ENCODE peak calls at places on chromosomes 7 and 10, in four cellular contexts. One of them, this sample, is unnamed.

GRCh38 chr10:33022090-33022489 is 64.1 kb upstream of the ITGB1 start:
- DNase-seq in HCT116: no peak
- DNase-seq in HepG2: no peak
- DNase-seq in K562: no peak
- DNase-seq in this sample: no peak

GRCh38 chr10:100654835-100655759 is 90.3 kb upstream of the PAX2 start:
- DNase-seq in HepG2: no peak
- DNase-seq in K562: no peak
- DNase-seq in HCT116: no peak
- DNase-seq in this sample: no peak

GRCh38 chr7:25860882-25861228 is 291.1 kb upstream of the NFE2L3 start:
- DNase-seq in HCT116: no peak
- DNase-seq in K562: no peak
- DNase-seq in HepG2: no peak
- DNase-seq in this sample: no peak

GRCh38 chr7:141651417-141651816 is 50.5 kb downstream of the DENND11 start:
- DNase-seq in HCT116: no peak
- DNase-seq in K562: no peak
- DNase-seq in HepG2: no peak
- DNase-seq in this sample: no peak

GRCh38 chr10:71975087-71975890 is 11.1 kb downstream of the CHST3 start:
- DNase-seq in HepG2: no peak
- DNase-seq in K562: no peak
- DNase-seq in HCT116: no peak
- DNase-seq in this sample: no peak

GRCh38 chr7:17009007-17009719 is 127.4 kb upstream of the AGR3 start:
- DNase-seq in HepG2: peak
- DNase-seq in HCT116: peak
- DNase-seq in K562: no peak
- DNase-seq in this sample: no peak

GRCh38 chr7:136588216-136588615 is 280.2 kb upstream of the CHRM2 start:
- DNase-seq in HepG2: no peak
- DNase-seq in HCT116: no peak
- DNase-seq in K562: no peak
- DNase-seq in this sample: no peak

GRCh38 chr10:100506596-100507356 is 12.9 kb downstream of the SEC31B start:
- DNase-seq in K562: no peak
- DNase-seq in HepG2: no peak
- DNase-seq in HCT116: no peak
- DNase-seq in this sample: no peak

GRCh38 chr7:130942211-130942964 is 208.4 kb upstream of the KLF14 start:
- DNase-seq in HCT116: no peak
- DNase-seq in HepG2: peak
- DNase-seq in K562: peak
- DNase-seq in this sample: peak

GRCh38 chr10:94103902-94104301 is 110.2 kb downstream of the PLCE1 start:
- DNase-seq in HepG2: no peak
- DNase-seq in K562: no peak
- DNase-seq in HCT116: no peak
- DNase-seq in this sample: no peak

GRCh38 chr7:86964973-86965726 is 94.3 kb downstream of the ELAPOR2 start:
- DNase-seq in K562: no peak
- DNase-seq in HepG2: no peak
- DNase-seq in HCT116: no peak
- DNase-seq in this sample: no peak

GRCh38 chr7:94449151-94449725 is 54.5 kb downstream of the COL1A2 start:
- DNase-seq in HCT116: peak
- DNase-seq in HepG2: peak
- DNase-seq in K562: peak
- DNase-seq in this sample: no peak

GRCh38 chr10:18144928-18145327 is 4.7 kb downstream of the CACNB2 start:
- DNase-seq in K562: no peak
- DNase-seq in HepG2: no peak
- DNase-seq in HCT116: no peak
- DNase-seq in this sample: no peak

GRCh38 chr10:43100366-43100765 is 23.5 kb downstream of the RET start:
- DNase-seq in HepG2: no peak
- DNase-seq in HCT116: no peak
- DNase-seq in K562: no peak
- DNase-seq in this sample: no peak

GRCh38 chr10:56383806-56384205 is 22.7 kb upstream of the ZWINT start:
- DNase-seq in HepG2: no peak
- DNase-seq in K562: no peak
- DNase-seq in HCT116: no peak
- DNase-seq in this sample: no peak
- TF ChIP-seq POLR2AphosphoS5 in HepG2: no peak
- TF ChIP-seq POLR2AphosphoS5 in K562: no peak
- TF ChIP-seq POLR2AphosphoS5 in HCT116: no peak
- TF ChIP-seq POLR2AphosphoS5 in this sample: no peak

DNA sequence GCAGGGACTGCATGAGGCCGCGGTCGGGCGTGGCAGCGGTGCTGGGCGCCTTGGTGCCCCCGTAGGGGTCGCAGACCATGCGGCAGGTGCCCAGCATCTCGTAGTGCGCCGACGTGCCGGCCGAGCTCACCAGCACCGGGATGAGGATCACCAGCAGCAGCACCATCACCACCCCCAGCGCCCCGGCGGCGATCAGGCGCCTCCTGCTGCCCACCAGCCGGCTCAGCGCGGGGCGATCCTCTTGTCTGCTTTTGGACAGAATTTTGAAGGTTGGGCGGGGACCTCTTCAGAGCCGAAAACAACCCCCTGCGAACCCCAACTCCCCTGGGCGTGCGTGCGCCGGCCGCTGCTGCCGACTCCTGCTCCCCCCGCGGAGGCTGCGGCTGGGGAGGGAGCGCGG is 779 bp downstream of the C1QL3 start:
- DNase-seq in K562: no peak
- DNase-seq in HCT116: no peak
- DNase-seq in HepG2: no peak
- DNase-seq in this sample: no peak
- TF ChIP-seq TCF7L2 in K562: no peak
- TF ChIP-seq TCF7L2 in HCT116: no peak
- TF ChIP-seq TCF7L2 in HepG2: no peak
- TF ChIP-seq TCF7L2 in this sample: no peak

GRCh38 chr10:113111900-113112853 is 162.1 kb downstream of the TCF7L2 start:
- DNase-seq in K562: no peak
- DNase-seq in HepG2: peak
- DNase-seq in HCT116: no peak
- DNase-seq in this sample: no peak
- H3K27ac ChIP-seq in K562: no peak
- H3K27ac ChIP-seq in HepG2: peak
- H3K27ac ChIP-seq in HCT116: no peak
- H3K27ac ChIP-seq in this sample: peak

GRCh38 chr10:58268454-58268945 is 462 bp upstream of the CISD1 start:
- DNase-seq in HCT116: no peak
- DNase-seq in HepG2: no peak
- DNase-seq in K562: no peak
- DNase-seq in this sample: no peak

GRCh38 chr10:58266003-58266825 is 1.5 kb downstream of the IPMK start:
- DNase-seq in HCT116: no peak
- DNase-seq in K562: peak
- DNase-seq in HepG2: peak
- DNase-seq in this sample: peak

GRCh38 chr10:58268946-58269831 is at the start of gene CISD1:
- DNase-seq in HepG2: peak
- DNase-seq in HCT116: peak
- DNase-seq in K562: peak
- DNase-seq in this sample: peak

GRCh38 chr10:58267713-58268453 is at the start of gene IPMK:
- DNase-seq in HepG2: peak
- DNase-seq in HCT116: peak
- DNase-seq in K562: peak
- DNase-seq in this sample: peak

GRCh38 chr10:58266826-58267712 is 625 bp downstream of the IPMK start:
- DNase-seq in K562: peak
- DNase-seq in HCT116: no peak
- DNase-seq in HepG2: peak
- DNase-seq in this sample: peak
- TF ChIP-seq POLR2AphosphoS5 in K562: no peak
- TF ChIP-seq POLR2AphosphoS5 in HCT116: no peak
- TF ChIP-seq POLR2AphosphoS5 in HepG2: no peak
- TF ChIP-seq POLR2AphosphoS5 in this sample: no peak

DNA sequence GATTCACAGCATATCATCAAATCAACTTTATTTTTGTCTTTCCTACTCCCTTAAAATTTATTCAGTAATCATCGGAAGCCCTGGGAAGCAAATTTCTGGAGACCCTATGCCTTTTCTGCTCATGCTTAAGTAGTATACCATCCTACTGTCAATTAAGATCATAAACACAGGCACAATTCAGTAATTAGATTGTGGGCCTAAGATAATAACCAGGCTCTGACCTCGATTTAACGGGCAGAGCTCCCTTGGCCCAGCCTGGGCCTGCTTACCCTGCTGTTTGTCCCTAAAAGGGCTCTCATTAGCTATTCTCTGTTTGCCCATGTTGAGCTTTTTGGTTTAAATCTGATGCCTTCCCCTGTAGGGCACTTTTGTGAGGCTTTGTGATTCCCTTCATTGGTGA is 29.8 kb upstream of the ICA1 start:
- DNase-seq in K562: no peak
- DNase-seq in HCT116: no peak
- DNase-seq in HepG2: no peak
- DNase-seq in this sample: no peak
- TF ChIP-seq TCF7L2 in K562: no peak
- TF ChIP-seq TCF7L2 in HCT116: no peak
- TF ChIP-seq TCF7L2 in HepG2: no peak
- TF ChIP-seq TCF7L2 in this sample: no peak

DNA sequence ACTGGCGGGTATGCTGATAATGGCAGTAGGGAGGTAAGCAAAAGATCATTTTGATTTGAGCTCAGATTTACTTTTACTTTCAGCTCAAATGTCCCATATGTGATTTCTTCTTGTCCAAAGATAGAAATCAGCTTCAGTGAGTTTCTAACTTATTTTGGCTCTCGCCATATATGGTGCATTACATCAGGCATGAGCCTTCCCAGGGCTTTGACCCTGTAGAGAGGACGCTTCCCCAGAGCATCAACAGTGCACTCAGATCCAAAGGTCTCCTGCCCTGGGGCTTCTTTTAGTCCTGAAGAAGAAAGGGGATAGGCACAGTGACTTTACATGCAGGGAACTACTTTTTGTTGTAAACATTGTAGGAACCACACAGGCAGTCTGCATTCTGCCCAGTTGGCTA is 128.6 kb upstream of the PDLIM1 start:
- DNase-seq in K562: no peak
- DNase-seq in HepG2: no peak
- DNase-seq in HCT116: no peak
- DNase-seq in this sample: no peak
- H3K27ac ChIP-seq in K562: no peak
- H3K27ac ChIP-seq in HepG2: no peak
- H3K27ac ChIP-seq in HCT116: no peak
- H3K27ac ChIP-seq in this sample: no peak